ENCODE peak calls at places on chromosome 18, in six cellular contexts. I is iris pigment epithelial cell; W is central memory CD4-positive, alpha-beta T cell; Z is NCI-H1417 treated with DMSO at 0.1 percent for 48 hours; D is OCI-M1; M is stimulated activated CD8-positive, alpha-beta memory T cell treated with anti-CD3 and anti-CD28 coated beads, Interleukin-2, amount 100 ng/mL, for 48 hours. C is an unnamed sample.

GRCh38 chr18:23573948-23574431 is 12.3 kb downstream of the NPC1 start:
- DNase-seq in Z (no peak), D (no peak), I (peak), W (peak), M (peak), C (no peak)

GRCh38 chr18:12943200-12943599 is 4.6 kb upstream of the SEH1L start:
- DNase-seq in D (no peak), M (no peak), I (no peak), W (no peak), Z (no peak), C (no peak)

GRCh38 chr18:35376393-35376741 is 770 bp downstream of the ZNF396 start:
- DNase-seq in M (peak), Z (no peak), D (peak), W (peak), I (no peak), C (peak)

GRCh38 chr18:79528846-79529245 is 133.1 kb downstream of the NFATC1 start:
- DNase-seq in W (peak), Z (no peak), I (peak), M (no peak), D (peak), C (peak)

GRCh38 chr18:48993586-48993985 is 42.8 kb upstream of the SMAD7 start:
- DNase-seq in D (no peak), I (no peak), M (no peak), W (no peak), Z (no peak), C (no peak)

GRCh38 chr18:6487968-6488367 is 73.3 kb upstream of the L3MBTL4 start:
- DNase-seq in I (no peak), Z (no peak), M (no peak), W (no peak), D (no peak), C (no peak)

GRCh38 chr18:56982756-56983155 is 164.1 kb upstream of the BOD1L2 start:
- DNase-seq in D (peak), I (no peak), Z (no peak), M (no peak), W (no peak), C (peak)

GRCh38 chr18:31247574-31248199 is 70.3 kb upstream of the DSG1 start:
- DNase-seq in Z (no peak), W (no peak), D (peak), I (peak), M (no peak), C (peak)

GRCh38 chr18:74714796-74715195 is 117.1 kb downstream of the ZNF407 start:
- DNase-seq in W (no peak), I (no peak), Z (no peak), D (no peak), M (no peak), C (no peak)

GRCh38 chr18:36392888-36393287 is 95.4 kb downstream of the FHOD3 start:
- DNase-seq in Z (no peak), M (no peak), D (no peak), W (no peak), I (no peak), C (no peak)

GRCh38 chr18:8190980-8191379 is 418.3 kb upstream of the RAB12 start:
- DNase-seq in I (no peak), M (no peak), D (no peak), W (no peak), Z (no peak), C (no peak)

GRCh38 chr18:25275414-25276001 is 76.5 kb downstream of the ZNF521 start:
- DNase-seq in M (no peak), D (no peak), Z (no peak), W (no peak), I (no peak), C (no peak)

GRCh38 chr18:36255072-36255708 is 42.3 kb upstream of the FHOD3 start:
- DNase-seq in M (no peak), W (no peak), I (no peak), D (no peak), Z (no peak), C (no peak)

GRCh38 chr18:50606609-50607008 is 46.7 kb downstream of the MAPK4 start:
- DNase-seq in M (no peak), D (no peak), I (no peak), W (no peak), Z (no peak), C (no peak)

GRCh38 chr18:53745986-53746385 is 478.5 kb downstream of the MBD2 start:
- DNase-seq in W (no peak), D (no peak), I (no peak), Z (no peak), M (no peak), C (no peak)

GRCh38 chr18:44887227-44887631 is 206.5 kb downstream of the SETBP1 start:
- DNase-seq in M (peak), Z (no peak), D (peak), I (peak), W (no peak), C (peak)

GRCh38 chr18:74896390-74896991 is 298.8 kb downstream of the ZNF407 start:
- DNase-seq in Z (peak), D (peak), W (peak), I (peak), M (peak), C (peak)

GRCh38 chr18:61942072-61942471 is 49.3 kb upstream of the RNF152 start:
- DNase-seq in Z (no peak), M (no peak), W (no peak), D (peak), I (no peak), C (no peak)

GRCh38 chr18:30705943-30706342 is 336.6 kb downstream of the DSC3 start:
- DNase-seq in Z (no peak), D (peak), M (no peak), W (no peak), I (no peak), C (peak)

GRCh38 chr18:7367336-7367735 is 136.4 kb downstream of the LRRC30 start:
- DNase-seq in D (no peak), W (no peak), I (no peak), Z (no peak), M (no peak), C (no peak)

GRCh38 chr18:40012931-40013609 is 1942.0 kb upstream of the PIK3C3 start:
- DNase-seq in I (peak), Z (no peak), W (no peak), M (no peak), D (no peak), C (no peak)

GRCh38 chr18:10482985-10483949 is 28.8 kb downstream of the APCDD1 start:
- DNase-seq in I (no peak), M (no peak), W (no peak), Z (no peak), D (peak), C (peak)

GRCh38 chr18:39260565-39260964 is 1695.0 kb upstream of the CELF4 start:
- DNase-seq in M (no peak), I (no peak), Z (no peak), W (no peak), D (no peak), C (no peak)

GRCh38 chr18:24567199-24567598 is 106.8 kb downstream of the HRH4 start:
- DNase-seq in I (peak), M (no peak), Z (no peak), D (no peak), W (no peak), C (no peak)

GRCh38 chr18:38805256-38805655 is 1239.7 kb upstream of the CELF4 start:
- DNase-seq in D (no peak), I (no peak), Z (no peak), W (no peak), M (no peak), C (no peak)

GRCh38 chr18:54129448-54130134 is 94.9 kb downstream of the MBD2 start:
- DNase-seq in M (no peak), Z (no peak), W (no peak), I (no peak), D (no peak), C (no peak)

GRCh38 chr18:23587220-23587642 is 925 bp upstream of the NPC1 start:
- DNase-seq in I (no peak), Z (no peak), M (no peak), D (no peak), W (no peak), C (no peak)

GRCh38 chr18:46298511-46298910 is 194.3 kb downstream of the HAUS1 start:
- DNase-seq in Z (no peak), M (no peak), W (no peak), D (no peak), I (no peak), C (no peak)

C was measured in NB4.